ENCODE peak calls at places on chromosomes 2 and 18, in five cellular contexts. Y, V, E, F and X are unnamed samples.

GRCh38 chr18:28112056-28112470 is 64.9 kb downstream of the CDH2 start:
- DNase-seq in V (no peak), F (no peak), Y (peak; percentile 37), E (peak; percentile 81), X (no peak)

GRCh38 chr2:184053326-184053725 is 545.0 kb upstream of the ZNF804A start:
- DNase-seq in V (no peak), F (no peak), Y (no peak), E (no peak), X (no peak)

GRCh38 chr2:106160786-106161261 is 33.3 kb downstream of the UXS1 start:
- DNase-seq in Y (no peak), E (no peak), V (no peak), F (no peak), X (no peak)

GRCh38 chr18:944440-944839 is 39.8 kb downstream of the ADCYAP1 start:
- DNase-seq in E (peak; percentile 60), F (no peak), V (no peak), Y (peak; percentile 2), X (no peak)

GRCh38 chr2:47189635-47190034 is 34.5 kb upstream of the STPG4 start:
- DNase-seq in E (peak; percentile 95), V (no peak), Y (peak; percentile 87), F (no peak), X (no peak)

GRCh38 chr18:76412010-76412817 is 82.8 kb downstream of the ZNF516 start:
- DNase-seq in F (no peak), V (no peak), E (peak; percentile 73), Y (no peak), X (no peak)

GRCh38 chr2:28986429-28986828 is 5.3 kb downstream of the TOGARAM2 start:
- DNase-seq in F (no peak), E (no peak), Y (no peak), V (no peak), X (no peak)

GRCh38 chr2:217637268-217637615 is 365.6 kb downstream of the TNS1 start:
- DNase-seq in E (no peak), Y (no peak), F (no peak), V (no peak), X (no peak)

GRCh38 chr2:168941297-168941696 is 40.2 kb downstream of the G6PC2 start:
- DNase-seq in Y (no peak), F (no peak), V (no peak), E (no peak), X (no peak)

GRCh38 chr18:50560681-50561629 is 1.1 kb downstream of the MAPK4 start:
- DNase-seq in E (no peak), V (no peak), Y (no peak), F (no peak), X (no peak)

GRCh38 chr2:178886006-178886405 is 78.8 kb upstream of the TTN start:
- DNase-seq in F (no peak), V (no peak), Y (no peak), E (no peak), X (no peak)

GRCh38 chr2:24972315-24972958 is 682 bp upstream of the DNAJC27 start:
- DNase-seq in V (peak; percentile 38), F (peak; percentile 37), Y (peak; percentile 44), E (peak; percentile 60), X (no peak)

GRCh38 chr2:118475622-118476021 is 371.8 kb downstream of the EN1 start:
- DNase-seq in V (no peak), E (no peak), F (no peak), Y (no peak), X (no peak)

GRCh38 chr2:75130171-75130570 is 69.1 kb downstream of the TACR1 start:
- DNase-seq in Y (no peak), V (no peak), F (no peak), E (peak; percentile 6), X (no peak)

GRCh38 chr2:234794866-234795265 is 157.0 kb upstream of the SH3BP4 start:
- DNase-seq in F (no peak), E (no peak), Y (no peak), V (no peak), X (no peak)

DNA sequence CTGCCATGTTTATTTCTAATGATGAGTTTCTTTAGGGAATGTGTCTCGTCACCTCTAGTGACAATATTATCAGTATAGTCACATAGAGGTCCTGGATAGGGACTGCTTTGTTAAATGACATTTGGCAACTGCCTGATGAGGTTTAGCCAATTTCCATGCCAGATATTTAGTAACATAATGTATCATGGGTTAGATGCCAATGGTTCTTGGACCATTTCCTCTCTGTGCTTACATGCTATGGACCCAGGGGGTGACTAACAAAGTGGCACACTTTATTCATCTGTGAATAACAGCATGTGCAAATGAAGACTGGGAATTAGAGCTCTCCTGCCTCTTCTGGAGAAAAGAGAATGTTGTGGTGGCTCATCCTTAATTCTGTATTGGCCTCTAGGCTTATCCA is 56.2 kb upstream of the RAB27B start:
- DNase-seq in F (no peak), V (no peak), Y (no peak), E (peak; percentile 60), X (no peak)
- H3K4me1 ChIP-seq in F (no peaks in the 10 kb centered on the region), V (no peaks in the 10 kb centered on the region), Y (peaks cover 14% of the 10 kb centered on the region), E (peaks cover 43% of the 10 kb centered on the region), X (no peaks in the 10 kb centered on the region)

GRCh38 chr2:30768708-30769580 is 38.3 kb downstream of the CAPN13 start:
- DNase-seq in V (no peak), E (no peak), Y (no peak), F (no peak), X (no peak)

GRCh38 chr2:30770791-30771190 is 36.5 kb downstream of the CAPN13 start:
- DNase-seq in V (no peak), E (no peak), F (no peak), Y (no peak), X (no peak)

GRCh38 chr2:30768036-30768686 is 39.1 kb downstream of the CAPN13 start:
- DNase-seq in F (no peak), V (no peak), E (no peak), Y (no peak), X (no peak)

GRCh38 chr2:30771200-30771599 is 36.0 kb downstream of the CAPN13 start:
- DNase-seq in Y (no peak), E (no peak), F (no peak), V (no peak), X (no peak)

GRCh38 chr2:30769891-30770462 is 37.3 kb downstream of the CAPN13 start:
- DNase-seq in Y (no peak), V (no peak), F (no peak), E (no peak), X (no peak)
- H3K27me3 ChIP-seq in Y (peaks cover 2% of the 10 kb centered on the region), V (peaks cover 26% of the 10 kb centered on the region), F (peaks cover 85% of the 10 kb centered on the region), E (peaks cover 37% of the 10 kb centered on the region), X (no peaks in the 10 kb centered on the region)

GRCh38 chr2:158745067-158745865 is 49.9 kb upstream of the DAPL1 start:
- DNase-seq in V (no peak), Y (peak; percentile 78), E (peak; percentile 72), F (peak; percentile 24), X (peak; percentile 57)

GRCh38 chr2:158745866-158746382 is 49.2 kb upstream of the DAPL1 start:
- DNase-seq in E (no peak), V (no peak), Y (no peak), F (no peak), X (no peak)

GRCh38 chr2:158746488-158746887 is 48.6 kb upstream of the DAPL1 start:
- DNase-seq in E (no peak), Y (no peak), F (no peak), V (no peak), X (no peak)

GRCh38 chr2:158747346-158747745 is 47.8 kb upstream of the DAPL1 start:
- DNase-seq in Y (no peak), F (no peak), V (no peak), E (no peak), X (no peak)

DNA sequence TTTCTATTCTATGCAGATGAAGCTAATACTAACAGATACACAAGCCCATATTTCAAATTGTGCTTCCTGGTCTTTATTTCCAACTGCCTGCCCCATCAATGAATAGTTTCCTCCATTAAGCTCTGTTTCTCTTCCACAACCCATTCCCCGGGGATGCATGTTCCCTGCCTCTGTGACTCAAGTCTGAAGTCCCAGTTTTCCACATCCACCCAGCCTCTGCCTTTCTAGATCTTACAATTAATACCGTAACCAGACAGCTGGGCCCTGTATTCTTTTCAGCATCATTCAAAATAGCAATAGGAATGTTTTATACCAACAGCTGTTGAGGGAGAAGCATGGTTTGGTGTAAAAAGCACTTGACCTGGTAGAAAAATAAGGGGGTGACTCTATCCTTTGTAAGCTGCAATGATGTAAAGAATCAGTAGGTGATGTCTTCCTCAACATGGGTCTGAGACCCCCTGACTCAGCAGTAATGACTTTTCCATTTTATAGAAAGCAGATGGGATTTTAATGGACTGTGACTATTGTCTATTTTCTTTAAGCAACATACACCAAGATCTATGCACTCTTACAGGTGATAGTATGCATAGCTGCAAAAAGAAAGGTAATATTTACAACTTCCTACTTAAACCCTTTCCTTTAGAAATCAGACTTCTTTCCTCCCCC is 46.1 kb upstream of the DAPL1 start:
- DNase-seq in F (no peak), Y (no peak), E (no peak), V (no peak), X (no peak)
- H3K4me3 ChIP-seq in F (no peak overlapping the region), Y (no peak overlapping the region), E (no peak overlapping the region), V (no peak overlapping the region), X (no peak overlapping the region)

GRCh38 chr2:144082777-144083176 is 437.1 kb downstream of the ZEB2 start:
- DNase-seq in Y (no peak), F (no peak), V (no peak), E (no peak), X (no peak)
- H3K4me1 ChIP-seq in Y (peaks cover 20% of the 10 kb centered on the region), F (peaks cover 17% of the 10 kb centered on the region), V (peaks cover 46% of the 10 kb centered on the region), E (peaks cover 85% of the 10 kb centered on the region), X (no peaks in the 10 kb centered on the region)

GRCh38 chr2:3460831-3461544 is 58.3 kb downstream of the ADI1 start:
- DNase-seq in Y (no peak), E (no peak), F (peak; percentile 64), V (no peak), X (no peak)
- H3K27me3 ChIP-seq in Y (no peaks in the 10 kb centered on the region), E (no peaks in the 10 kb centered on the region), F (no peaks in the 10 kb centered on the region), V (no peaks in the 10 kb centered on the region), X (no peaks in the 10 kb centered on the region)

DNA sequence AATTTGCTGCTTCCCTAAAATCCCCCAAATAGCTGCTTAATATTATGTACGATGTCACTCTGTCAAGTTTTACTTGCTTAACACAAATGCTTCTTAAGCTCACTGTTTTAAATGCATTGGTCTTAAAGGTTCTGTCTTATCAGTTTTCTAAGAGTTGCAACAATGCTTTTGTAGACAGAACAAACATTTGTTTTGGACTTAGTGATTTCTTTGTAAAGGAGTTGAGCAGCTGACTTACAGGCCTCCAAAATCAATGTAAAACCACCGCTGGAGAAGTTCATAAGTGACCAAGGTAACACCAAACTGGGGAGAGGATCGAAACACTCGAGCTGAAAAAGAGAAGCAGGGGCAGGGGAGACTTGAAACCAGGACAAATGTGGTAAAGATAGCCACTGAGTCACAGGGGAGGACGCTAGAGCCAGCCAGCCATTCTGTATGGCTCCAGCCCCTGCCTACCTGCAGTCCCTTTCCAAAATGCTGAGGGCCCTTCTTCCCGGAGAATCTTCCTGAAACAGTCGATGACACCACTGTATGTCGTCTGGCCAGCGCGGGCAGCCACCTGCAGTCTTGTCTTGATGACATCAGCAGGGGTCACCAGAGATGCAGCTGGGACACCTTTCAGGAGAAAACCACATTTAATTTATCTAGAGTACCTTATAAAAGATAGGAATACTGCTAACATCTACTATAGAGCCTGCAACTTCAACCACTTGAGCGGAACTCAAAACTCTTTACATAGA is 100.2 kb downstream of the DYNC1I2 start:
- DNase-seq in F (no peak), E (no peak), Y (no peak), V (no peak), X (no peak)
- H3K4me3 ChIP-seq in F (no peak overlapping the region), E (no peak overlapping the region), Y (no peak overlapping the region), V (no peak overlapping the region), X (no peak overlapping the region)